ENCODE peak calls at places on chromosome X, in ten cellular contexts. G, X, B, D, L, T, O, P, K and H are unnamed samples. For H3K36me3, the result is how much of the 10 kb centered on the place peaks cover.

GRCh38 chrX:4185086-4185485 is 471.6 kb upstream of the PRKX start:
- DNase-seq in B (no peak), G (no peak), P (no peak), K (no peak), O (no peak), X (no peak), L (no peak), D (no peak), T (no peak), H (no peak)

GRCh38 chrX:574355-574754 is 56.2 kb upstream of the SHOX start:
- DNase-seq in G (no peak), T (no peak), D (no peak), B (no peak), K (no peak), P (no peak), L (no peak), X (no peak), O (peak), H (no peak)

GRCh38 chrX:126137899-126138298 is 28.2 kb downstream of the DCAF12L2 start:
- DNase-seq in O (no peak), T (no peak), X (no peak), P (no peak), K (no peak), B (no peak), G (no peak), L (no peak), D (no peak), H (no peak)

GRCh38 chrX:101287402-101287801 is 3.7 kb downstream of the TAF7L start:
- DNase-seq in P (peak), K (peak), O (no peak), T (no peak), X (peak), L (peak), G (no peak), D (peak), B (peak), H (peak)

GRCh38 chrX:150767475-150768131 is 74.4 kb downstream of the MTMR1 start:
- DNase-seq in B (peak), P (no peak), L (peak), O (no peak), G (peak), D (no peak), X (peak), K (peak), T (no peak), H (peak)

GRCh38 chrX:118347131-118347530 is 1.2 kb downstream of the WDR44 start:
- DNase-seq in K (peak), G (no peak), D (no peak), O (no peak), P (no peak), X (peak), T (no peak), B (peak), L (peak), H (peak)

GRCh38 chrX:13029341-13029740 is 15.1 kb downstream of the FAM9C start:
- DNase-seq in G (no peak), X (peak), P (no peak), K (peak), D (peak), L (no peak), O (no peak), T (peak), B (peak), H (peak)

GRCh38 chrX:23373129-23373804 is 38.6 kb downstream of the PTCHD1 start:
- DNase-seq in G (no peak), D (peak), L (peak), P (no peak), K (peak), B (peak), T (no peak), O (no peak), X (peak), H (no peak)

GRCh38 chrX:110258552-110258951 is 59.3 kb downstream of the AMMECR1 start:
- DNase-seq in G (no peak), B (peak), D (no peak), T (no peak), K (no peak), X (no peak), O (no peak), L (peak), P (no peak), H (no peak)

GRCh38 chrX:9745417-9746115 is 20.1 kb downstream of the GPR143 start:
- DNase-seq in B (peak), P (no peak), G (no peak), T (no peak), O (no peak), D (peak), L (no peak), K (peak), X (peak), H (no peak)

GRCh38 chrX:3788494-3789233 is 75.2 kb upstream of the PRKX start:
- DNase-seq in K (no peak), L (no peak), T (no peak), B (no peak), P (no peak), D (no peak), G (no peak), X (no peak), O (no peak), H (no peak)

GRCh38 chrX:1531106-1531890 is 5.7 kb downstream of the P2RY8 start:
- DNase-seq in B (no peak), D (no peak), K (no peak), T (no peak), L (no peak), P (no peak), G (no peak), O (no peak), X (no peak), H (no peak)

DNA sequence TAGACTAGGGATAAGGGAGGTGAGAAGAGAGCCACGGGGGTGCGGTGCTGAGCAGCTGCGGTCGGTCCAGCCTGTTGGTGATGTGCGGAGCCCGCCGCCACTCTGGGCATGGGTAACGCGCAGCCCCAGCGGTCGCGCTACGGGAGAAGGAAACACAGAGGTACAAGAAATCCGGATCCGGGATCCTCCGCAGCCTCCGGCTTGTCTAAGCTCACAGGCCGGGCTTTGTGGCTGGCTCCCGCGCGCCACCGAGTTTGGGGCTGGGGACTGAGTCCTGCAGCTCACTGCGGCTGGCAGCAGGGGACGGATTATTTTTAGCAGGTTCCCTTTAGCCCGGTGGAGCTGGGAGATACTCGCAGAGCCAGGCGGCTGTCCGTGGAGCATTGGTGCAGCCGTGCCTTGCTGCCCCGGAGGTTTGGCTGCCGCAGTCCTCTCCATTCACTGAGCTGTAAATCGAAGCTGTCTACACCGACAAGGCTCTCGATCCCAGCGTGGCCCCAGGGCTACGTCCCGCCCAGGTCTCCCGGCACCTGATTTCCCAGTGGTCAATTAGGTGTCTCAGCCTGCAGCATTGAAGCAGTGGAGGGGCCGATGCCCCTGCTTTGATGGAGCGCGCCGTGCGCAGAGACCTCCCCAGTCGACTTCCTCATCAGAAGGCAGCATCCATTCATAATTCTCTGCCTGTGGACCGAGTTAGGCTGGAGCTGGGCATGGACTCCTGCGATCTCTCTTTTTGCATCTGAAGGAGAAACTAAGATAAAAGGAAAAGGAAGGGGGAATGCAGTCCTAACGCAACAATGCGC is 81.9 kb upstream of the SCML1 start:
- DNase-seq in O (no peak), X (no peak), K (no peak), L (peak), G (no peak), P (no peak), T (no peak), D (no peak), B (peak), H (no peak)
- H3K4me3 ChIP-seq in O (no peak), X (peak), K (peak), L (peak), G (no peak), P (no peak), T (peak), D (peak), B (no peak), H (no peak)

GRCh38 chrX:16834811-16835210 is 35.4 kb downstream of the RBBP7 start:
- DNase-seq in D (no peak), L (no peak), X (no peak), G (no peak), P (no peak), O (no peak), B (no peak), K (no peak), T (no peak), H (no peak)
- H3K36me3 ChIP-seq in D (under half), L (under half), X (half or more), G (under half), P (half or more), O (under half), B (under half), K (under half), T (under half), H (under half)

GRCh38 chrX:65591206-65591605 is 56.6 kb upstream of the LAS1L start:
- DNase-seq in D (no peak), P (no peak), X (no peak), B (no peak), T (no peak), L (no peak), K (no peak), G (no peak), O (no peak), H (no peak)

GRCh38 chrX:65587616-65588526 is 53.3 kb upstream of the LAS1L start:
- DNase-seq in X (no peak), L (peak), O (peak), T (peak), G (peak), D (peak), P (no peak), K (peak), B (peak), H (peak)

GRCh38 chrX:65586491-65586890 is 51.9 kb upstream of the LAS1L start:
- DNase-seq in G (no peak), D (no peak), O (no peak), B (peak), L (no peak), P (no peak), T (no peak), X (no peak), K (no peak), H (no peak)

GRCh38 chrX:65589304-65589703 is 54.7 kb upstream of the LAS1L start:
- DNase-seq in G (no peak), K (no peak), D (no peak), X (no peak), T (no peak), O (no peak), B (no peak), P (no peak), L (no peak), H (no peak)

GRCh38 chrX:65588795-65589194 is 54.2 kb upstream of the LAS1L start:
- DNase-seq in P (no peak), K (no peak), D (no peak), G (no peak), L (no peak), T (no peak), B (no peak), O (no peak), X (no peak), H (no peak)
- H3K4me3 ChIP-seq in P (no peak), K (no peak), D (no peak), G (no peak), L (no peak), T (peak), B (peak), O (no peak), X (peak), H (no peak)

DNA sequence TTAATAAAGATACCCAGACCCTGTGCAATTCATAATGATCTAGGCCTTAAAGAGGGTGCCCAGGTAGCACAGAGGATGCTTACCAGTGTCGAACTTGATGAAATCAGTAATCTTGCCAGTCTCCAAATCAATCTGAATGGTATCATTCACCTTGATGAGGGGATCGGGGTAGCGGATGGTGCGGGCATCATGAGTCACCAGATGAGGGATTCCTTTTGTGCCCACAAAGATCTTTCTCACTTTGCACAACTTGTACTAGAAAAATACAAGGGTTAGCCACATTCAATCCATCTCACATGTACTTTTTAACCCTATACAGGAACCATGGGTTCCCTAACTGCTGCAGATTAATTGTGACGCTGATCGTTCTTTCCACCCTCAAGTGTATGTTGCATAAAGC is 3.3 kb downstream of the RPS4X start:
- DNase-seq in T (no peak), G (no peak), D (no peak), K (no peak), P (no peak), B (no peak), L (peak), O (no peak), X (no peak), H (no peak)
- H3K36me3 ChIP-seq in T (half or more), G (half or more), D (under half), K (half or more), P (half or more), B (half or more), L (half or more), O (under half), X (half or more), H (half or more)

GRCh38 chrX:134375691-134376090 is 84.3 kb upstream of the HPRT1 start:
- DNase-seq in T (no peak), X (no peak), B (no peak), P (no peak), K (no peak), G (no peak), L (no peak), D (no peak), O (no peak), H (no peak)
- H3K4me3 ChIP-seq in T (no peak), X (no peak), B (no peak), P (peak), K (no peak), G (no peak), L (no peak), D (no peak), O (no peak), H (no peak)